ENCODE peak calls at places on chromosome 19, in four cellular contexts. H is hepatocyte, J is dorsolateral prefrontal cortex, C is Panc1. V is an unnamed sample.

GRCh38 chr19:13195678-13196077 is 45.5 kb downstream of the IER2 start:
- DNase-seq in H (peak; percentile 87), J (no peak), C (no peak), V (no peak)

GRCh38 chr19:7817801-7818200 is 12.2 kb upstream of the EVI5L start:
- DNase-seq in H (no peak), J (no peak), C (no peak), V (no peak)

GRCh38 chr19:54463531-54464043 is at the start of gene LENG9:
- DNase-seq in H (peak; percentile 100), J (peak; percentile 98), C (no peak), V (peak; percentile 99)

GRCh38 chr19:34313188-34313587 is 51.8 kb upstream of the GPI start:
- DNase-seq in H (peak; percentile 30), J (no peak), C (no peak), V (no peak)

GRCh38 chr19:29843180-29844051 is 31.6 kb downstream of the CCNE1 start:
- DNase-seq in H (peak; percentile 76), J (peak; percentile 15), C (no peak), V (no peak)

GRCh38 chr19:52722062-52723005 is 12.5 kb downstream of the ZNF611 start:
- DNase-seq in H (peak; percentile 49), J (no peak), C (no peak), V (peak; percentile 72)

GRCh38 chr19:29666634-29667389 is 1.6 kb downstream of the PLEKHF1 start:
- DNase-seq in H (peak; percentile 82), J (no peak), C (no peak), V (no peak)

GRCh38 chr19:49335071-49335783 is at the start of gene CD37:
- DNase-seq in H (no peak), J (no peak), C (no peak), V (no peak)

GRCh38 chr19:10390652-10391286 is 10.4 kb upstream of the TYK2 start:
- DNase-seq in H (peak; percentile 82), J (peak; percentile 56), C (peak; percentile 36), V (no peak)

GRCh38 chr19:11203194-11204075 is 6.1 kb upstream of the KANK2 start:
- DNase-seq in H (peak; percentile 79), J (peak; percentile 50), C (no peak), V (no peak)

GRCh38 chr19:46197314-46198070 is 32.0 kb upstream of the IGFL1 start:
- DNase-seq in H (no peak), J (no peak), C (no peak), V (no peak)

GRCh38 chr19:46195104-46195503 is 34.4 kb upstream of the IGFL1 start:
- DNase-seq in H (no peak), J (no peak), C (no peak), V (no peak)

GRCh38 chr19:46198756-46199155 is 30.8 kb upstream of the IGFL1 start:
- DNase-seq in H (no peak), J (no peak), C (no peak), V (no peak)

GRCh38 chr19:46193678-46194077 is 35.9 kb upstream of the IGFL1 start:
- DNase-seq in H (no peak), J (no peak), C (no peak), V (no peak)

GRCh38 chr19:46196410-46197124 is 33.0 kb upstream of the IGFL1 start:
- DNase-seq in H (no peak), J (no peak), C (no peak), V (no peak)
- H3K27ac ChIP-seq in H (no peak overlapping the region), J (no peak overlapping the region), C (no peak overlapping the region), V (no peak overlapping the region)

GRCh38 chr19:40775632-40776022 is 306 bp downstream of the MIA start:
- DNase-seq in H (no peak), J (no peak), C (no peak), V (no peak)

GRCh38 chr19:40776364-40776763 is 1.0 kb downstream of the MIA start:
- DNase-seq in H (no peak), J (no peak), C (no peak), V (no peak)

GRCh38 chr19:40776966-40777794 is 867 bp upstream of the RAB4B start:
- DNase-seq in H (peak; percentile 95), J (peak; percentile 90), C (peak; percentile 81), V (peak; percentile 53)

GRCh38 chr19:40777795-40778044 is 327 bp upstream of the RAB4B start:
- DNase-seq in H (no peak), J (no peak), C (no peak), V (no peak)

DNA sequence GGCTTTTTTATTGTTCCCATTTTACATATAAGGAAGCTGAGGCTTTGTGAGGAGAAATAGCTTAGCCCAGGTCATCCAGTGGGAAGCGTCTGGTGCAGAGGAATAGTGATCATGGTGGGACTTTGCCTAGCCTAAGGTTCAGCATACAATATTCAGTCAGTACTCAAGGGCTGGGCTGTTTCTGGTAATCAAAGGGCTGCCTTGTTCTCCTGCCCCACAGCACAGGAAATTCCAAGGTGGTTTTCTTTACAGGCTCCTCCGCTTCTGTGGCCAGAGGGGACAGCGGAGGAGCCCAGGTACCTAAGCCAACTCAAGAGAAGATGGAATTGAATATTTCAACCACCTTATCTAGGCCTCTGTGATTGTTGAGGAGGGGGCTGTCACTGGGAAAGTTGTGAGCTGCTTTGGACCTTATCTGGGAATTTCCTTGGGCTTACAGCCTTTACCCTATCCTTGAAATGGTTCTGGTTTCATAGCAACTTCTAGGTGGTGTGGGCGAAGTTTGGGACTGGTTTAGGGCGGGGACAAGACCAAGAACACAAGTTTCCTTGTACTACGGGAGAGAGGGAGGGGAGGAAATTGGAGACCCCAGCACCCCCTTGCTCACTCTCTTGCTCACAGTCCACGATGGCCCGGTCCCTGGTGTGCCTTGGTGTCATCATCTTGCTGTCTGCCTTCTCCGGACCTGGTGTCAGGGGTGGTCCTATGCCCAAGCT is at the start of gene MIA:
- DNase-seq in H (no peak), J (no peak), C (no peak), V (no peak)
- H3K27ac ChIP-seq in H (peak within 1 kb of the TSS; percentile 97), J (no peak within 1 kb of the TSS), C (no peak within 1 kb of the TSS), V (peak within 1 kb of the TSS; percentile 42)

DNA sequence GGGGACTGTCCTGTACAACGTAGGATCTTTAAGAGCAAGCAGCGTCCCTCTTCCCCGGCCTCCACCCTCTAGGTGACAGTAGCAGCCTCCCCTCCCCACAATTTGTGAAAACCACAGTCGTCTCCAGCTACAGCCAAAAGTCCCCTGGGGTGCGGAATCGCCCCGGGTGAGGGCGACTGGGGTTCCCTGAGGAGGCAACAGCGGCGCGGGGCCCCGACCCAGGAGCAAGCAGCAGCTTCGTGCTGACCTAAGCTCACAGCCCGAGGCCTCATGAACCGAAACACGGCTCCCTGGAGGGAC is 322 bp downstream of the ZNF558 start:
- DNase-seq in H (no peak), J (no peak), C (no peak), V (no peak)
- H3K27ac ChIP-seq in H (peak overlapping the region; percentile 99), J (peak overlapping the region; percentile 86), C (peak overlapping the region; percentile 78), V (peak overlapping the region; percentile 90)

GRCh38 chr19:32018014-32018413 is 327.4 kb upstream of the ZNF507 start:
- DNase-seq in H (peak; percentile 49), J (no peak), C (no peak), V (peak; percentile 82)

GRCh38 chr19:32020538-32020937 is 324.9 kb upstream of the ZNF507 start:
- DNase-seq in H (no peak), J (no peak), C (no peak), V (no peak)

GRCh38 chr19:32012886-32013635 is 332.3 kb upstream of the ZNF507 start:
- DNase-seq in H (no peak), J (no peak), C (no peak), V (no peak)

GRCh38 chr19:32022044-32022945 is 323.1 kb upstream of the ZNF507 start:
- DNase-seq in H (no peak), J (no peak), C (no peak), V (no peak)

GRCh38 chr19:32017341-32017948 is 328.0 kb upstream of the ZNF507 start:
- DNase-seq in H (no peak), J (no peak), C (no peak), V (no peak)
- H3K27ac ChIP-seq in H (no peak overlapping the region), J (no peak overlapping the region), C (no peak overlapping the region), V (peak overlapping the region; percentile 60)

GRCh38 chr19:2047076-2047448 is 4.0 kb downstream of the MKNK2 start:
- DNase-seq in H (no peak), J (no peak), C (no peak), V (no peak)

GRCh38 chr19:2044709-2045500 is 6.1 kb downstream of the MKNK2 start:
- DNase-seq in H (peak; percentile 5), J (no peak), C (no peak), V (no peak)

GRCh38 chr19:2045501-2046045 is 5.5 kb downstream of the MKNK2 start:
- DNase-seq in H (peak; percentile 4), J (no peak), C (no peak), V (no peak)

GRCh38 chr19:2047449-2048103 is 3.5 kb downstream of the MKNK2 start:
- DNase-seq in H (peak; percentile 63), J (peak; percentile 45), C (no peak), V (no peak)

DNA sequence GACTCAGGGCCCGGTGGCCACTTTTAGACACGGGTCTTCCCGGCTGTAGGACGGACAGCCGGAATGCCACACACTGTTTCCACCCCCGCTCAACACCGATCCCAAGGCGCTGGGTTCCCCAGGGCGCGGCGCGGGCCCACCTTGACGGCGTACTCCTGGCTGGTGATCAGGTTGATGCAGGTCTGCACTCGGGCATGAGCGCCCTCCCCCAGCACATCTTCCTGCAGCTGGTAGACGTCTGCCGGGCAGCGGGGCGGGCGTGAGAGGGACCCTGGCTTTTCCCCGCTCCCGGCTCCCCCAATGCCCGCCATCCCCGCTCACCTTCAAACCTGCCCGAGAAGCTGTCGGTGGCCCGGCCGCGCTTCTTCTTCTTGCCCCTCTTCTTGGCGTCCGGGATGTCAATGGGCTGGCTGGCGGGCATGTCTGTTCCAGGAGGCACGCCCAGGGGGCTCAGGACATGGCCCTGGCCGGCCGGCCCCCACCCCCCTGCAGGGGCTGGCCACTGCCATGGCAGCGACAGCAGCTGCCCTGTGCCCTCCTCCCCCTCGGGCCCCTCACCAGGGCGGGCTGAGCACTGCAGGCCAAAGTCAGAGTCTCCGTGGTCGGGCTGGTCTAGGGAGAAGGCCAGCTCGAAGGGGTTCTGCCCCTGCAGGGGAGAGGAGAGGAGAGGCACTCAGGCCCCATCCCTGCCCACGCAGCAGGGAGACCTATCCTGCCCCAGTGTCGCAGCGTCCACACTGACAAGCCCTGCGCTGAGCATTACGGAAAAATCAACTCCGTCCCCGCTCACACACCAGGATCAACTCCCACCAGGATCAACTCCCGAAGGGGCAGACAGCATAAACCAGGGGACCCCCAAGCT is 4.8 kb downstream of the MKNK2 start:
- DNase-seq in H (peak; percentile 7), J (no peak), C (no peak), V (no peak)
- H3K27ac ChIP-seq in H (no peak overlapping the region), J (no peak overlapping the region), C (no peak overlapping the region), V (peak overlapping the region; percentile 76)

DNA sequence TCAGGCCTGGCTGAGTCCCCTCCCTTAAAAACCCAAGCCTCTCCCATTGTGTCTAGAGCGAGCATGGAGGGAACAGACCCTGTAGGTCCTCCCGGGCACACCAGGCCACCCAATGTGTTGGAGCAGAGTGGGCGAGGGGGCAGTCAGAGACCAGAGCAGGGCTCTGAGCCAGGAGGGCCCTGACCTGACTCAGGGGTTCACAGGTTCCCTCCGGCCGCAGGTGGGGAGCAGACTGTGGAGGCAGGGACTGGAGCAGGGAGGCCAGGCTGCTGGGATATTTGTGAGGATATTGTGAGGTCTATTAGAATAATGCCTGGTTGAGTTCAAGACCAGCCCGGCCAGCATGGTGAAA is 1.6 kb upstream of the TYROBP start:
- DNase-seq in H (no peak), J (no peak), C (no peak), V (no peak)
- H3K27ac ChIP-seq in H (no peak overlapping the region), J (no peak overlapping the region), C (no peak overlapping the region), V (no peak overlapping the region)

GRCh38 chr19:50932690-50933083 is 20.2 kb downstream of the KLK5 start:
- DNase-seq in H (no peak), J (no peak), C (no peak), V (no peak)
- H3K27ac ChIP-seq in H (no peak overlapping the region), J (no peak overlapping the region), C (no peak overlapping the region), V (peak overlapping the region; percentile 96)

GRCh38 chr19:5961969-5962945 is 15.7 kb downstream of the RANBP3 start:
- DNase-seq in H (peak; percentile 83), J (no peak), C (no peak), V (no peak)
- H3K27ac ChIP-seq in H (peak overlapping the region; percentile 93), J (peak overlapping the region; percentile 71), C (no peak overlapping the region), V (peak overlapping the region; percentile 43)

V was measured in epithelial cell of prostate.